ENCODE peak calls at places on chromosomes 3 and 15, in five cellular contexts. One of them, this sample, is unnamed.

GRCh38 chr3:178847170-178847569 is 224.4 kb downstream of the ZMAT3 start:
- DNase-seq in CD4-positive, CD25-positive, alpha-beta regulatory T cell: no peak
- DNase-seq in AG09309: peak; percentile 24
- DNase-seq in COR-L47: no peak
- DNase-seq in choroid plexus epithelial cell: peak; percentile 6
- DNase-seq in this sample: no peak

GRCh38 chr15:34837246-34838016 is 42.1 kb upstream of the ACTC1 start:
- DNase-seq in CD4-positive, CD25-positive, alpha-beta regulatory T cell: no peak
- DNase-seq in AG09309: peak; percentile 25
- DNase-seq in choroid plexus epithelial cell: peak; percentile 52
- DNase-seq in COR-L47: no peak
- DNase-seq in this sample: no peak

GRCh38 chr15:73518876-73519594 is 76.1 kb downstream of the REC114 start:
- DNase-seq in AG09309: no peak
- DNase-seq in CD4-positive, CD25-positive, alpha-beta regulatory T cell: no peak
- DNase-seq in COR-L47: no peak
- DNase-seq in choroid plexus epithelial cell: no peak
- DNase-seq in this sample: no peak

GRCh38 chr3:55162031-55162784 is 234.3 kb upstream of the LRTM1 start:
- DNase-seq in choroid plexus epithelial cell: peak; percentile 68
- DNase-seq in COR-L47: no peak
- DNase-seq in CD4-positive, CD25-positive, alpha-beta regulatory T cell: no peak
- DNase-seq in AG09309: no peak
- DNase-seq in this sample: no peak

GRCh38 chr3:62149962-62150361 is 223.4 kb downstream of the FEZF2 start:
- DNase-seq in choroid plexus epithelial cell: peak; percentile 61
- DNase-seq in CD4-positive, CD25-positive, alpha-beta regulatory T cell: no peak
- DNase-seq in COR-L47: no peak
- DNase-seq in AG09309: no peak
- DNase-seq in this sample: peak; percentile 79

GRCh38 chr15:70879386-70879785 is 12.8 kb downstream of the THAP10 start:
- DNase-seq in choroid plexus epithelial cell: peak; percentile 53
- DNase-seq in AG09309: no peak
- DNase-seq in CD4-positive, CD25-positive, alpha-beta regulatory T cell: no peak
- DNase-seq in COR-L47: no peak
- DNase-seq in this sample: no peak

GRCh38 chr3:47394140-47394855 is 13.5 kb downstream of the PTPN23 start:
- DNase-seq in CD4-positive, CD25-positive, alpha-beta regulatory T cell: no peak
- DNase-seq in AG09309: no peak
- DNase-seq in COR-L47: no peak
- DNase-seq in choroid plexus epithelial cell: peak; percentile 73
- DNase-seq in this sample: no peak

GRCh38 chr3:177338697-177339219 is 141.5 kb upstream of the TBL1XR1 start:
- DNase-seq in COR-L47: no peak
- DNase-seq in AG09309: no peak
- DNase-seq in CD4-positive, CD25-positive, alpha-beta regulatory T cell: no peak
- DNase-seq in choroid plexus epithelial cell: peak; percentile 73
- DNase-seq in this sample: no peak

GRCh38 chr3:190718691-190719090 is 143.8 kb downstream of the GMNC start:
- DNase-seq in CD4-positive, CD25-positive, alpha-beta regulatory T cell: no peak
- DNase-seq in COR-L47: no peak
- DNase-seq in AG09309: peak; percentile 75
- DNase-seq in choroid plexus epithelial cell: peak; percentile 77
- DNase-seq in this sample: no peak

GRCh38 chr3:37862219-37862711 is 585 bp downstream of the CTDSPL start:
- DNase-seq in CD4-positive, CD25-positive, alpha-beta regulatory T cell: no peak
- DNase-seq in COR-L47: no peak
- DNase-seq in AG09309: no peak
- DNase-seq in choroid plexus epithelial cell: peak; percentile 37
- DNase-seq in this sample: peak; percentile 63

GRCh38 chr3:191030983-191031382 is 168.1 kb upstream of the OSTN start:
- DNase-seq in AG09309: no peak
- DNase-seq in CD4-positive, CD25-positive, alpha-beta regulatory T cell: no peak
- DNase-seq in choroid plexus epithelial cell: no peak
- DNase-seq in COR-L47: no peak
- DNase-seq in this sample: no peak

GRCh38 chr15:85793641-85794597 is 806 bp downstream of the KLHL25 start:
- DNase-seq in choroid plexus epithelial cell: peak; percentile 30
- DNase-seq in CD4-positive, CD25-positive, alpha-beta regulatory T cell: peak; percentile 43
- DNase-seq in AG09309: no peak
- DNase-seq in COR-L47: no peak
- DNase-seq in this sample: peak; percentile 84

GRCh38 chr15:89028036-89028435 is 60.2 kb upstream of the ABHD2 start:
- DNase-seq in AG09309: no peak
- DNase-seq in CD4-positive, CD25-positive, alpha-beta regulatory T cell: no peak
- DNase-seq in COR-L47: no peak
- DNase-seq in choroid plexus epithelial cell: no peak
- DNase-seq in this sample: no peak

GRCh38 chr15:31267161-31268107 is 59.2 kb upstream of the KLF13 start:
- DNase-seq in AG09309: no peak
- DNase-seq in COR-L47: no peak
- DNase-seq in CD4-positive, CD25-positive, alpha-beta regulatory T cell: no peak
- DNase-seq in choroid plexus epithelial cell: no peak
- DNase-seq in this sample: peak; percentile 19

GRCh38 chr15:45231061-45231576 is 20.9 kb upstream of the SLC28A2 start:
- DNase-seq in AG09309: no peak
- DNase-seq in CD4-positive, CD25-positive, alpha-beta regulatory T cell: no peak
- DNase-seq in choroid plexus epithelial cell: no peak
- DNase-seq in COR-L47: no peak
- DNase-seq in this sample: no peak

GRCh38 chr15:47603026-47603425 is 114.3 kb upstream of the SEMA6D start:
- DNase-seq in choroid plexus epithelial cell: no peak
- DNase-seq in CD4-positive, CD25-positive, alpha-beta regulatory T cell: no peak
- DNase-seq in AG09309: no peak
- DNase-seq in COR-L47: no peak
- DNase-seq in this sample: no peak

GRCh38 chr3:198064420-198064819 is 104.4 kb downstream of the LMLN start:
- DNase-seq in COR-L47: no peak
- DNase-seq in AG09309: no peak
- DNase-seq in choroid plexus epithelial cell: no peak
- DNase-seq in CD4-positive, CD25-positive, alpha-beta regulatory T cell: no peak
- DNase-seq in this sample: no peak

GRCh38 chr3:113533534-113533892 is 1.2 kb downstream of the SIDT1 start:
- DNase-seq in AG09309: no peak
- DNase-seq in choroid plexus epithelial cell: no peak
- DNase-seq in CD4-positive, CD25-positive, alpha-beta regulatory T cell: peak; percentile 62
- DNase-seq in COR-L47: no peak
- DNase-seq in this sample: no peak

GRCh38 chr15:63462053-63462452 is 42.3 kb upstream of the USP3 start:
- DNase-seq in AG09309: no peak
- DNase-seq in COR-L47: no peak
- DNase-seq in choroid plexus epithelial cell: peak; percentile 63
- DNase-seq in CD4-positive, CD25-positive, alpha-beta regulatory T cell: no peak
- DNase-seq in this sample: no peak

GRCh38 chr3:160601288-160601687 is 35.9 kb upstream of the KPNA4 start:
- DNase-seq in COR-L47: no peak
- DNase-seq in CD4-positive, CD25-positive, alpha-beta regulatory T cell: no peak
- DNase-seq in AG09309: no peak
- DNase-seq in choroid plexus epithelial cell: peak; percentile 8
- DNase-seq in this sample: no peak

GRCh38 chr15:57522148-57522547 is 69.6 kb upstream of the MYZAP start:
- DNase-seq in choroid plexus epithelial cell: no peak
- DNase-seq in AG09309: no peak
- DNase-seq in COR-L47: peak; percentile 27
- DNase-seq in CD4-positive, CD25-positive, alpha-beta regulatory T cell: no peak
- DNase-seq in this sample: no peak

This sample was measured in psoas muscle.